ENCODE peak calls at places on chromosomes 6 and 20, in seven cellular contexts. One of them, this sample, is unnamed.

GRCh38 chr20:33914871-33915270 is 78.8 kb upstream of the RALY start:
- DNase-seq in OCI-LY7: peak; percentile 92
- DNase-seq in SK-N-SH: no peak
- DNase-seq in PC-3: peak; percentile 84
- DNase-seq in MM.1S: peak; percentile 91
- DNase-seq in hepatocyte: no peak
- DNase-seq in GM23338: no peak
- DNase-seq in this sample: peak; percentile 32

GRCh38 chr20:33554914-33555420 is 65.1 kb downstream of the CBFA2T2 start:
- DNase-seq in GM23338: peak; percentile 84
- DNase-seq in hepatocyte: peak; percentile 91
- DNase-seq in PC-3: peak; percentile 95
- DNase-seq in MM.1S: peak; percentile 98
- DNase-seq in OCI-LY7: peak; percentile 91
- DNase-seq in SK-N-SH: no peak
- DNase-seq in this sample: peak; percentile 86

GRCh38 chr6:6246539-6246938 is 73.9 kb downstream of the F13A1 start:
- DNase-seq in OCI-LY7: peak; percentile 90
- DNase-seq in hepatocyte: no peak
- DNase-seq in MM.1S: no peak
- DNase-seq in SK-N-SH: no peak
- DNase-seq in PC-3: no peak
- DNase-seq in GM23338: no peak
- DNase-seq in this sample: no peak

GRCh38 chr6:166017032-166017635 is 150.5 kb downstream of the TBXT start:
- DNase-seq in PC-3: no peak
- DNase-seq in hepatocyte: no peak
- DNase-seq in MM.1S: no peak
- DNase-seq in OCI-LY7: no peak
- DNase-seq in GM23338: no peak
- DNase-seq in SK-N-SH: no peak
- DNase-seq in this sample: no peak

GRCh38 chr6:90458353-90459224 is 128.3 kb downstream of the MAP3K7 start:
- DNase-seq in hepatocyte: no peak
- DNase-seq in PC-3: no peak
- DNase-seq in MM.1S: no peak
- DNase-seq in GM23338: no peak
- DNase-seq in OCI-LY7: peak; percentile 67
- DNase-seq in SK-N-SH: no peak
- DNase-seq in this sample: peak; percentile 49

GRCh38 chr6:39210437-39210836 is 18.8 kb downstream of the KCNK5 start:
- DNase-seq in hepatocyte: no peak
- DNase-seq in MM.1S: no peak
- DNase-seq in OCI-LY7: no peak
- DNase-seq in PC-3: no peak
- DNase-seq in SK-N-SH: no peak
- DNase-seq in GM23338: no peak
- DNase-seq in this sample: no peak

GRCh38 chr6:23611776-23612381 is 514.1 kb upstream of the NRSN1 start:
- DNase-seq in SK-N-SH: peak; percentile 86
- DNase-seq in GM23338: no peak
- DNase-seq in PC-3: no peak
- DNase-seq in MM.1S: no peak
- DNase-seq in hepatocyte: no peak
- DNase-seq in OCI-LY7: no peak
- DNase-seq in this sample: no peak

GRCh38 chr6:154440022-154440421 is 70.5 kb downstream of the CNKSR3 start:
- DNase-seq in PC-3: no peak
- DNase-seq in GM23338: no peak
- DNase-seq in SK-N-SH: no peak
- DNase-seq in MM.1S: no peak
- DNase-seq in OCI-LY7: no peak
- DNase-seq in hepatocyte: no peak
- DNase-seq in this sample: no peak

GRCh38 chr20:58019850-58020625 is 208.4 kb downstream of the ANKRD60 start:
- DNase-seq in MM.1S: no peak
- DNase-seq in GM23338: no peak
- DNase-seq in OCI-LY7: no peak
- DNase-seq in PC-3: no peak
- DNase-seq in hepatocyte: no peak
- DNase-seq in SK-N-SH: no peak
- DNase-seq in this sample: no peak

GRCh38 chr20:5612476-5613291 is 137.5 kb upstream of the SHLD1 start:
- DNase-seq in hepatocyte: no peak
- DNase-seq in PC-3: peak; percentile 64
- DNase-seq in OCI-LY7: no peak
- DNase-seq in MM.1S: no peak
- DNase-seq in SK-N-SH: peak; percentile 28
- DNase-seq in GM23338: no peak
- DNase-seq in this sample: peak; percentile 83

GRCh38 chr6:128731249-128732165 is 151.4 kb upstream of the LAMA2 start:
- DNase-seq in hepatocyte: peak; percentile 45
- DNase-seq in SK-N-SH: peak; percentile 7
- DNase-seq in GM23338: peak; percentile 76
- DNase-seq in OCI-LY7: no peak
- DNase-seq in MM.1S: peak; percentile 35
- DNase-seq in PC-3: peak; percentile 65
- DNase-seq in this sample: peak; percentile 63
- TF ChIP-seq EZH2phosphoT487 in hepatocyte: no peak
- TF ChIP-seq EZH2phosphoT487 in SK-N-SH: no peak
- TF ChIP-seq EZH2phosphoT487 in GM23338: no peak
- TF ChIP-seq EZH2phosphoT487 in OCI-LY7: no peak
- TF ChIP-seq EZH2phosphoT487 in MM.1S: no peak
- TF ChIP-seq EZH2phosphoT487 in PC-3: no peak
- TF ChIP-seq EZH2phosphoT487 in this sample: no peak

DNA sequence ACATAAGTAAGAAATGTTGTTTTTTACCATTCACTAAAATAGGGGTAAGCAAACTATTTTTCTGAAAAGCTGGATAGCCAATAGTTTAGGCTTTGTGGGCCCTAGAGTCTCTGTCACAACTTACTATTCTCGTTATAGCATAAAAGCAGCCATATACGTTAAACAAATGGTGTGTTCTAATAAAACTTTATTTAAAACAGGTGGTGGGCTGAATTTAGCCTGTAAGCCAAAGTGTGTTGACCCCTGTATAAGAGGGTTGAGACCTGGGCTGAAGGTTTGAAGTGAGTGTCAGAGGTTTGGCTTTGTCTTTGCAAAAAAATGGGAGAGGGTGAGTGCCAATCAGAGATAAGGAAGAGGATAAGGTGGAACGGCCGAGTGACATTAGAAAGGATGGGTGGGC is 197.2 kb downstream of the RNF144B start:
- DNase-seq in SK-N-SH: no peak
- DNase-seq in PC-3: no peak
- DNase-seq in OCI-LY7: no peak
- DNase-seq in hepatocyte: no peak
- DNase-seq in MM.1S: no peak
- DNase-seq in GM23338: no peak
- DNase-seq in this sample: no peak
- TF ChIP-seq EZH2phosphoT487 in SK-N-SH: no peak
- TF ChIP-seq EZH2phosphoT487 in PC-3: no peak
- TF ChIP-seq EZH2phosphoT487 in OCI-LY7: no peak
- TF ChIP-seq EZH2phosphoT487 in hepatocyte: no peak
- TF ChIP-seq EZH2phosphoT487 in MM.1S: no peak
- TF ChIP-seq EZH2phosphoT487 in GM23338: no peak
- TF ChIP-seq EZH2phosphoT487 in this sample: no peak

DNA sequence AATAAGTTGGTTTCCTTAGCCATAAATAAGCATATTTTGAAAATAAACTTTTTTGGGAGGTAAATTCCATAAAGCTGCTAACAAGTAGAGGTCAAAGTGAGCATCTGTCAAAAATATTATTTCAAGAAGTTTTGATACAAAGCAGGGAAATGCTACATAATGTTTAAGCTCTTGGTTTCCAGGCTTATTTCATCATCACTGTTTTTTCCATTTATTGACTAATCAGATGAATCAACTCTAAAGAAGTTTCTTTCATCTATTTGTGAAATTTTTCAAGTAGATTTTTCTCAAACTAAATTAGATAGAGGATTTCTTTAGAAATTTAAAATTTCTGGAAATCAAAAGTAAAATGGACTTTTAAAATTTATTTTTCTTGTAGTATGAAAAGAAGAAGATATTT is 89.5 kb upstream of the TBX18 start:
- DNase-seq in hepatocyte: no peak
- DNase-seq in SK-N-SH: no peak
- DNase-seq in GM23338: no peak
- DNase-seq in PC-3: no peak
- DNase-seq in MM.1S: no peak
- DNase-seq in OCI-LY7: no peak
- DNase-seq in this sample: peak; percentile 47
- TF ChIP-seq EZH2phosphoT487 in hepatocyte: no peak
- TF ChIP-seq EZH2phosphoT487 in SK-N-SH: no peak
- TF ChIP-seq EZH2phosphoT487 in GM23338: no peak
- TF ChIP-seq EZH2phosphoT487 in PC-3: no peak
- TF ChIP-seq EZH2phosphoT487 in MM.1S: no peak
- TF ChIP-seq EZH2phosphoT487 in OCI-LY7: no peak
- TF ChIP-seq EZH2phosphoT487 in this sample: no peak

DNA sequence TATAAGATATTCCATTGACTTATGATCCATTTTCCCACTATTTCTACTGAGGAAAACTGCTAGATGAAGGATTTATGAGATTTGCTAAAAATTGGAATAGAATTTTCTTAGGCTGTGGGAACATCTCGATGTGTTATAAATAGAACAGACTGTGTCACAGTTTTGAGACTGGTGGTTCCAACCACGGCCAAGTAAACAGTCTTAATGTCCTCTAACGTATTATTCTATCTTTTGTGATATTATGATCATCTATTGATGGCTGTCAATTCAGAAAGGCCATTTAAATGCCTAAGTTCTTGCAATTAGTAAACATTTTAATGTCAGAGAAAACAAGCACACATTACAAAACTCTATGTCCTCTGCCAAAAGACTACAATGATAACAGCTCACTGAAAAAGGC is 71.5 kb upstream of the PLN start:
- DNase-seq in PC-3: no peak
- DNase-seq in OCI-LY7: no peak
- DNase-seq in hepatocyte: no peak
- DNase-seq in SK-N-SH: no peak
- DNase-seq in MM.1S: no peak
- DNase-seq in GM23338: no peak
- DNase-seq in this sample: no peak
- TF ChIP-seq EZH2phosphoT487 in PC-3: no peak
- TF ChIP-seq EZH2phosphoT487 in OCI-LY7: no peak
- TF ChIP-seq EZH2phosphoT487 in hepatocyte: no peak
- TF ChIP-seq EZH2phosphoT487 in SK-N-SH: no peak
- TF ChIP-seq EZH2phosphoT487 in MM.1S: no peak
- TF ChIP-seq EZH2phosphoT487 in GM23338: no peak
- TF ChIP-seq EZH2phosphoT487 in this sample: no peak

DNA sequence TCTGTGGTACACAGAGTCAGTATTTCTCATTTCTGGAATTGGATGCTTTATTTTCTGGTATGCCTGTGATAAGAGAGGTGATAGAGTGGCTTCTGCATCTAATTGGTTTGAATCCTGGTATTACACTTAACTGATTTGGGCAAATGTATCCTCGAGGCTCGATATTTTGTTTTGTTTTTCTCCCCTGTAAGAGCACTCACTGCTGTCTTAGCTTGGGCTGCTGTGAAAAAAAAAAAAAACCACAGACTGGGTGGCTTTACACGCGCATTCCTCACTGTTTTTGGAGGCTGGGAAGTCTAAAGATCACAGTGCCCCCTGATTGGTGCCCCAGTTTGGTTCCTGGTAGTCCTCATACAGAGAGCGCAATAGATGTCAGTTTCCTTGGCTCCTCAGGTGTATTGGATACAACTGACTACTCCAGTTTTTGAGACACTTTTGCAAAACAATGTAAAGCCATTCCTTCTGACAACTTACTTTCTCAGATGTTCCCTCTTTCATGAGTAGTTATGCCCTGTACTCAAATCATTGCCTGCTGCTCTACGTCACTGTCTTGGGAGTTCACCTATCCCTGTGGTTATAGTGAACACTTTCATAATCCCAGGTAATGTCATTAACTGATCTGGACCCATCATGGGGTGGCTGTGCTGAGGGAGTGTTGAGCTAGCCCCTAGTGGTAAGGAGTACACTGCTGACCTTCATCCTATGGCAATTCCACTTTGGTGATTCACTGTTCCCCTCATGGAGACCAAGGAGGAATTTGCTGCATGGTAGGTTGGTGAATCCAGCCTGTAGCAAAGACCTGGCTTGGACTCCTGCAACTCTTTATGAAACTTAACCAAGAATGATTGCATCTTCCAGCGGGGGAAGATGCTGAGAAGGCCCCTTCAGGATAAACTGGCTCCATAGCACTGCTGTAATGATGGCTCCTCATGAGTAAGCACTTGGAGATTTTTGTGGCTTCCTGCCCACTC is 3.5 kb upstream of the ACAT2 start:
- DNase-seq in SK-N-SH: no peak
- DNase-seq in hepatocyte: peak; percentile 11
- DNase-seq in OCI-LY7: no peak
- DNase-seq in GM23338: peak; percentile 41
- DNase-seq in MM.1S: no peak
- DNase-seq in PC-3: peak; percentile 54
- DNase-seq in this sample: peak; percentile 75
- TF ChIP-seq EZH2phosphoT487 in SK-N-SH: no peak
- TF ChIP-seq EZH2phosphoT487 in hepatocyte: no peak
- TF ChIP-seq EZH2phosphoT487 in OCI-LY7: no peak
- TF ChIP-seq EZH2phosphoT487 in GM23338: no peak
- TF ChIP-seq EZH2phosphoT487 in MM.1S: no peak
- TF ChIP-seq EZH2phosphoT487 in PC-3: no peak
- TF ChIP-seq EZH2phosphoT487 in this sample: no peak

DNA sequence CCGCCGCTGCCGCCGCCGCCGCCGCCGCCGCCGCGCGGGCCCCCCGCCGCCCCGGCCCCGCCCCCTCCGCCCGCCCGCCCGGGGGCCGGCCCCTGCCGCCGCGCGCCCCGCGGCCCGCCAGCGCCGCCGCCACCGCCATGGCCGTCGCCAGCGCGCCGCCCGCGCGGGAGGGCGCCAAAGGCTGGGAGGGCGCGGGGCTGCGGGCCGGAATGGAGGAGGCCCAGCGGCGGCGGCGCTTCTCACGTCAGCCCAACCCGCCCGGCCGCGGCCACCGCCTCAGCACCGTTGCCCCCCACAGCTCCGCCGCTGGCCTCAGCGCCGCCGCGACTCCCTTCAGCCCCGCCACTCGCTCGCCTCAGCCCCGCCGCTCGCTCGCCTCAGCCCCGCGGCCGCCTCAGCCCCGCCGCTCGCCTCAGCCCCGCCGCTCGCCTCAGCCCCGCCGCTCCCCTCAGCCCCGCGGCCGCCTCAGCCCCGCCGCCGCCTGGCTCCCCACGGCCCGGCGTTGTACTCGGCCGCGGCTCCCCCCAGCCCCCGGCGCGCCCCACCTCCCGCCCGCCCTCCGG is at the start of gene PHF10:
- DNase-seq in MM.1S: no peak
- DNase-seq in PC-3: no peak
- DNase-seq in hepatocyte: peak; percentile 76
- DNase-seq in SK-N-SH: peak; percentile 84
- DNase-seq in GM23338: peak; percentile 61
- DNase-seq in OCI-LY7: peak; percentile 58
- DNase-seq in this sample: peak; percentile 62
- TF ChIP-seq EZH2phosphoT487 in MM.1S: no peak
- TF ChIP-seq EZH2phosphoT487 in PC-3: no peak
- TF ChIP-seq EZH2phosphoT487 in hepatocyte: no peak
- TF ChIP-seq EZH2phosphoT487 in SK-N-SH: no peak
- TF ChIP-seq EZH2phosphoT487 in GM23338: no peak
- TF ChIP-seq EZH2phosphoT487 in OCI-LY7: no peak
- TF ChIP-seq EZH2phosphoT487 in this sample: no peak

This sample was measured in GM23248.